ENCODE peak calls at places on chromosomes 13 and 19, in four cellular contexts. One of them, this sample, is unnamed.

GRCh38 chr19:47582320-47582909 is 9.5 kb upstream of the ZNF541 start:
- DNase-seq in A549: no peak
- DNase-seq in colonic mucosa: no peak
- DNase-seq in lung: no peak
- DNase-seq in this sample: no peak

GRCh38 chr19:19539738-19540703 is 2.0 kb downstream of the CILP2 start:
- DNase-seq in A549: peak; percentile 52
- DNase-seq in colonic mucosa: peak; percentile 95
- DNase-seq in lung: peak; percentile 70
- DNase-seq in this sample: peak; percentile 72

GRCh38 chr13:40668335-40668734 is 1.9 kb upstream of the FOXO1 start:
- DNase-seq in A549: peak; percentile 47
- DNase-seq in colonic mucosa: peak; percentile 57
- DNase-seq in lung: peak; percentile 31
- DNase-seq in this sample: peak; percentile 50

GRCh38 chr19:1258707-1259205 is 10.4 kb downstream of the MIDN start:
- DNase-seq in A549: peak; percentile 44
- DNase-seq in colonic mucosa: no peak
- DNase-seq in lung: no peak
- DNase-seq in this sample: no peak

GRCh38 chr19:44643605-44644390 is at the start of gene PVR:
- DNase-seq in A549: peak; percentile 91
- DNase-seq in colonic mucosa: peak; percentile 79
- DNase-seq in lung: peak; percentile 74
- DNase-seq in this sample: peak; percentile 75

GRCh38 chr19:23286477-23286876 is 36.3 kb upstream of the ZNF724 start:
- DNase-seq in A549: peak; percentile 21
- DNase-seq in colonic mucosa: no peak
- DNase-seq in lung: no peak
- DNase-seq in this sample: no peak

GRCh38 chr13:36819811-36820140 is 754 bp downstream of the RFXAP start:
- DNase-seq in A549: peak; percentile 9
- DNase-seq in colonic mucosa: no peak
- DNase-seq in lung: no peak
- DNase-seq in this sample: no peak

GRCh38 chr13:85140192-85140591 is 659.0 kb downstream of the SLITRK6 start:
- DNase-seq in A549: no peak
- DNase-seq in colonic mucosa: no peak
- DNase-seq in lung: no peak
- DNase-seq in this sample: no peak

DNA sequence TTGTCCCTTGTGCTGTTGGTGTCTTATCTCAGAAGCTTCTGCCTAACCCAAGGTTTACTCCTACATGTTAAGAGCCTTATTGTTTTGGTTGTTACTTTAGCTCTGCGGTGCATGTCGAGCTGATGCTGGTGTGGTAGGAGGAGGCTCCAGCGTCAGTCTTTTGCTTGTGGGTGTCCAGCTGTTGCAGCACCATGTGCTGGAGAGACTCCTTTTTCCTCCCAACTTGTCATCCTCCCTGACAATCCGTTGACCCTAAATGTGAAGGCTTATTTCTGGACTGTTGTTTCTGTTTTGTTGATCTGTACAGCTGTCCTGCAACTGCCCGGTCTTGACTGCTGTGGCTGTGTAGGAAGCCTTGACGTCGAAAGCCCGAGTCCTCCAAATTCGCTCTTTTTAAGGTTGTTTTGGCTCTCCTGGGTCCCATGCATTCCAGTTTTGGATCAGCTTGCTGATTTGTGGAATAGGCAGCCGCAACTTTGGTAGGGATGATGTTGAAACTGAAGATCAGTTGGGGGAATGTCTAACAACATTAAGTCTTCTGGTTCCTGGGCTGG is 15.3 kb downstream of the NAXD start:
- DNase-seq in A549: no peak
- DNase-seq in colonic mucosa: no peak
- DNase-seq in lung: no peak
- DNase-seq in this sample: no peak
- H3K4me1 ChIP-seq in A549: peaks cover 5% of the 10 kb centered on the region
- H3K4me1 ChIP-seq in colonic mucosa: no peaks in the 10 kb centered on the region
- H3K4me1 ChIP-seq in lung: no peaks in the 10 kb centered on the region
- H3K4me1 ChIP-seq in this sample: peaks cover 6% of the 10 kb centered on the region

GRCh38 chr19:55677572-55678028 is 2.6 kb downstream of the EPN1 start:
- DNase-seq in A549: no peak
- DNase-seq in colonic mucosa: no peak
- DNase-seq in lung: no peak
- DNase-seq in this sample: no peak

GRCh38 chr19:55678121-55678671 is 3.2 kb downstream of the EPN1 start:
- DNase-seq in A549: no peak
- DNase-seq in colonic mucosa: no peak
- DNase-seq in lung: no peak
- DNase-seq in this sample: peak; percentile 70

GRCh38 chr19:55681131-55682087 is 6.4 kb downstream of the EPN1 start:
- DNase-seq in A549: no peak
- DNase-seq in colonic mucosa: no peak
- DNase-seq in lung: no peak
- DNase-seq in this sample: no peak

GRCh38 chr19:55679343-55680257 is 4.6 kb downstream of the EPN1 start:
- DNase-seq in A549: no peak
- DNase-seq in colonic mucosa: no peak
- DNase-seq in lung: no peak
- DNase-seq in this sample: no peak

GRCh38 chr19:55680339-55681130 is 5.5 kb downstream of the EPN1 start:
- DNase-seq in A549: no peak
- DNase-seq in colonic mucosa: no peak
- DNase-seq in lung: no peak
- DNase-seq in this sample: no peak
- H3K4me1 ChIP-seq in A549: peaks cover 16% of the 10 kb centered on the region
- H3K4me1 ChIP-seq in colonic mucosa: peaks cover 40% of the 10 kb centered on the region
- H3K4me1 ChIP-seq in lung: peaks cover 11% of the 10 kb centered on the region
- H3K4me1 ChIP-seq in this sample: peaks cover 54% of the 10 kb centered on the region

GRCh38 chr19:7900931-7901330 is 2.7 kb upstream of the MAP2K7 start:
- DNase-seq in A549: no peak
- DNase-seq in colonic mucosa: no peak
- DNase-seq in lung: no peak
- DNase-seq in this sample: no peak

GRCh38 chr19:7903244-7904073 is at the start of gene MAP2K7:
- DNase-seq in A549: peak; percentile 98
- DNase-seq in colonic mucosa: peak; percentile 100
- DNase-seq in lung: peak; percentile 100
- DNase-seq in this sample: peak; percentile 100

GRCh38 chr19:7904074-7905020 is 670 bp downstream of the MAP2K7 start:
- DNase-seq in A549: no peak
- DNase-seq in colonic mucosa: peak; percentile 62
- DNase-seq in lung: peak; percentile 57
- DNase-seq in this sample: peak; percentile 62

GRCh38 chr19:7901337-7901736 is 2.3 kb upstream of the MAP2K7 start:
- DNase-seq in A549: no peak
- DNase-seq in colonic mucosa: no peak
- DNase-seq in lung: no peak
- DNase-seq in this sample: no peak

DNA sequence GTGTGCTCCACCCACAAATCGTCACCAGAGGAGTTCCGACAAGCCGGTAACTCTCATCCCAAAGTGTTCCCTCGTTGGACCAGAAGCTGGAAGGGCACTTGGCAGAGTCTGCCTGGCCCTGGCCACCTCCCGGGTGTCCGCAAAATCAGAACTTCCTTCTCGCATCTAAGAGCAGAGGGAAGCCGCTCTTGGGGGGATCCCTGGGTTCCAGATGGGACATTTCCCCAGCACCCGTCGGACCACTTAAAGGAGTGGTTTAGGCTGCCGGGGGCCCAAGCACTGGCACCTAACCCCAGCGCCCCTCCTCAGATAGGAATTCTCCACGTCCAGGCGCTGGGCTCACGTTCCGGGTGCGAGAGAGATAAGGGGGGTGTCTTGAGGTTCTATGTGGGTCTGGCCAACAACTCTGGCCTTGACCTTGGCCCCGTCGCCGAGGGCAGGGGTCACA is 857 bp upstream of the MAP2K7 start:
- DNase-seq in A549: no peak
- DNase-seq in colonic mucosa: peak; percentile 50
- DNase-seq in lung: peak; percentile 49
- DNase-seq in this sample: peak; percentile 29
- H3K4me1 ChIP-seq in A549: peaks cover 8% of the 10 kb centered on the region
- H3K4me1 ChIP-seq in colonic mucosa: peaks cover 14% of the 10 kb centered on the region
- H3K4me1 ChIP-seq in lung: no peaks in the 10 kb centered on the region
- H3K4me1 ChIP-seq in this sample: peaks cover 27% of the 10 kb centered on the region

GRCh38 chr19:38682195-38682867 is 34.9 kb downstream of the ACTN4 start:
- DNase-seq in A549: no peak
- DNase-seq in colonic mucosa: no peak
- DNase-seq in lung: no peak
- DNase-seq in this sample: no peak
- H3K4me1 ChIP-seq in A549: peaks cover 90% of the 10 kb centered on the region
- H3K4me1 ChIP-seq in colonic mucosa: peaks cover 33% of the 10 kb centered on the region
- H3K4me1 ChIP-seq in lung: peaks cover 49% of the 10 kb centered on the region
- H3K4me1 ChIP-seq in this sample: peaks cover 92% of the 10 kb centered on the region